ENCODE peak calls at places on chromosomes 3 and 15, in nine cellular contexts. One of them, this sample, is unnamed.

GRCh38 chr15:31499953-31500808 is 173.5 kb downstream of the KLF13 start:
- DNase-seq in BE2C: no peak
- DNase-seq in mesenchymal stem cell: no peak
- DNase-seq in endodermal cell: no peak
- DNase-seq in ureter: no peak
- DNase-seq in stimulated activated CD8-positive, alpha-beta memory T cell treated with anti-CD3 and anti-CD28 coated beads, Interleukin-12 subunit alpha, Interleukin-12 subunit beta, amount 100 ng/mL, for 4 hours: no peak
- DNase-seq in dermis microvascular lymphatic vessel endothelial cell: no peak
- DNase-seq in HTR-8/SVneo: no peak
- DNase-seq in H7: no peak
- DNase-seq in this sample: no peak

GRCh38 chr15:20642054-20642767 is 100.6 kb upstream of the GOLGA6L6 start:
- DNase-seq in ureter: no peak
- DNase-seq in mesenchymal stem cell: no peak
- DNase-seq in H7: no peak
- DNase-seq in dermis microvascular lymphatic vessel endothelial cell: no peak
- DNase-seq in HTR-8/SVneo: no peak
- DNase-seq in endodermal cell: peak
- DNase-seq in stimulated activated CD8-positive, alpha-beta memory T cell treated with anti-CD3 and anti-CD28 coated beads, Interleukin-12 subunit alpha, Interleukin-12 subunit beta, amount 100 ng/mL, for 4 hours: no peak
- DNase-seq in BE2C: no peak
- DNase-seq in this sample: no peak

GRCh38 chr3:122932251-122932967 is 95.2 kb downstream of the SEMA5B start:
- DNase-seq in mesenchymal stem cell: no peak
- DNase-seq in H7: no peak
- DNase-seq in ureter: no peak
- DNase-seq in BE2C: no peak
- DNase-seq in HTR-8/SVneo: no peak
- DNase-seq in endodermal cell: no peak
- DNase-seq in dermis microvascular lymphatic vessel endothelial cell: no peak
- DNase-seq in stimulated activated CD8-positive, alpha-beta memory T cell treated with anti-CD3 and anti-CD28 coated beads, Interleukin-12 subunit alpha, Interleukin-12 subunit beta, amount 100 ng/mL, for 4 hours: no peak
- DNase-seq in this sample: no peak

GRCh38 chr3:59510576-59510975 is 460.8 kb upstream of the CFAP20DC start:
- DNase-seq in HTR-8/SVneo: no peak
- DNase-seq in BE2C: no peak
- DNase-seq in endodermal cell: no peak
- DNase-seq in mesenchymal stem cell: peak
- DNase-seq in ureter: no peak
- DNase-seq in stimulated activated CD8-positive, alpha-beta memory T cell treated with anti-CD3 and anti-CD28 coated beads, Interleukin-12 subunit alpha, Interleukin-12 subunit beta, amount 100 ng/mL, for 4 hours: no peak
- DNase-seq in H7: no peak
- DNase-seq in dermis microvascular lymphatic vessel endothelial cell: no peak
- DNase-seq in this sample: no peak

GRCh38 chr3:105518806-105519418 is 152.2 kb downstream of the ALCAM start:
- DNase-seq in ureter: no peak
- DNase-seq in BE2C: peak
- DNase-seq in HTR-8/SVneo: peak
- DNase-seq in dermis microvascular lymphatic vessel endothelial cell: peak
- DNase-seq in stimulated activated CD8-positive, alpha-beta memory T cell treated with anti-CD3 and anti-CD28 coated beads, Interleukin-12 subunit alpha, Interleukin-12 subunit beta, amount 100 ng/mL, for 4 hours: no peak
- DNase-seq in H7: peak
- DNase-seq in endodermal cell: peak
- DNase-seq in mesenchymal stem cell: peak
- DNase-seq in this sample: peak

GRCh38 chr15:90071220-90071807 is 31.0 kb downstream of the IDH2 start:
- DNase-seq in dermis microvascular lymphatic vessel endothelial cell: peak
- DNase-seq in H7: peak
- DNase-seq in ureter: peak
- DNase-seq in BE2C: peak
- DNase-seq in HTR-8/SVneo: peak
- DNase-seq in mesenchymal stem cell: peak
- DNase-seq in stimulated activated CD8-positive, alpha-beta memory T cell treated with anti-CD3 and anti-CD28 coated beads, Interleukin-12 subunit alpha, Interleukin-12 subunit beta, amount 100 ng/mL, for 4 hours: peak
- DNase-seq in endodermal cell: peak
- DNase-seq in this sample: peak

GRCh38 chr15:88231909-88232308 is 24.6 kb downstream of the NTRK3 start:
- DNase-seq in endodermal cell: no peak
- DNase-seq in stimulated activated CD8-positive, alpha-beta memory T cell treated with anti-CD3 and anti-CD28 coated beads, Interleukin-12 subunit alpha, Interleukin-12 subunit beta, amount 100 ng/mL, for 4 hours: no peak
- DNase-seq in ureter: no peak
- DNase-seq in dermis microvascular lymphatic vessel endothelial cell: no peak
- DNase-seq in HTR-8/SVneo: no peak
- DNase-seq in mesenchymal stem cell: no peak
- DNase-seq in H7: no peak
- DNase-seq in BE2C: no peak
- DNase-seq in this sample: no peak

GRCh38 chr3:149243540-149243939 is 21.9 kb upstream of the CP start:
- DNase-seq in H7: no peak
- DNase-seq in HTR-8/SVneo: no peak
- DNase-seq in mesenchymal stem cell: no peak
- DNase-seq in endodermal cell: no peak
- DNase-seq in dermis microvascular lymphatic vessel endothelial cell: no peak
- DNase-seq in ureter: no peak
- DNase-seq in stimulated activated CD8-positive, alpha-beta memory T cell treated with anti-CD3 and anti-CD28 coated beads, Interleukin-12 subunit alpha, Interleukin-12 subunit beta, amount 100 ng/mL, for 4 hours: no peak
- DNase-seq in BE2C: no peak
- DNase-seq in this sample: no peak

GRCh38 chr15:89781055-89781454 is 4.9 kb downstream of the MESP2 start:
- DNase-seq in ureter: no peak
- DNase-seq in endodermal cell: no peak
- DNase-seq in HTR-8/SVneo: no peak
- DNase-seq in stimulated activated CD8-positive, alpha-beta memory T cell treated with anti-CD3 and anti-CD28 coated beads, Interleukin-12 subunit alpha, Interleukin-12 subunit beta, amount 100 ng/mL, for 4 hours: no peak
- DNase-seq in BE2C: no peak
- DNase-seq in mesenchymal stem cell: no peak
- DNase-seq in dermis microvascular lymphatic vessel endothelial cell: no peak
- DNase-seq in H7: no peak
- DNase-seq in this sample: no peak

GRCh38 chr3:102163039-102163817 is 271.6 kb upstream of the ZPLD1 start:
- DNase-seq in stimulated activated CD8-positive, alpha-beta memory T cell treated with anti-CD3 and anti-CD28 coated beads, Interleukin-12 subunit alpha, Interleukin-12 subunit beta, amount 100 ng/mL, for 4 hours: no peak
- DNase-seq in HTR-8/SVneo: peak
- DNase-seq in BE2C: peak
- DNase-seq in endodermal cell: no peak
- DNase-seq in dermis microvascular lymphatic vessel endothelial cell: peak
- DNase-seq in ureter: peak
- DNase-seq in mesenchymal stem cell: peak
- DNase-seq in H7: no peak
- DNase-seq in this sample: peak

This sample was measured in endothelial cell of umbilical vein.